ENCODE peak calls at places on chromosomes 1 and 21, in six cellular contexts. U is stimulated activated CD4-positive, alpha-beta T cell treated with anti-CD3 and anti-CD28 coated beads, Interleukin-15, amount 100 ng/mL, for 24 hours; Q is activated gamma-delta T cell treated with Interleukin-2 at 50 U/mL for 16 hours; I is SHP77 treated with DMSO at 0.1 percent for 48 hours; E is HFFc6; A is left lobe of liver. D is an unnamed sample.
A peak's percentile ranks its signal among the peaks of the same experiment; 100 is the strongest.

GRCh38 chr21:33668180-33668579 is 25.9 kb downstream of the ITSN1 start:
- DNase-seq in U (no peak), Q (no peak), I (no peak), E (peak; percentile 51), A (no peak), D (no peak)

GRCh38 chr1:61434276-61434675 is 290.7 kb downstream of the TM2D1 start:
- DNase-seq in U (no peak), Q (no peak), I (no peak), E (no peak), A (no peak), D (peak; percentile 25)

GRCh38 chr1:53378932-53379661 is 51.2 kb upstream of the LRP8 start:
- DNase-seq in U (no peak), Q (no peak), I (no peak), E (no peak), A (no peak), D (no peak)

GRCh38 chr1:10528066-10529014 is 53.6 kb downstream of the PEX14 start:
- DNase-seq in U (no peak), Q (no peak), I (no peak), E (peak; percentile 89), A (no peak), D (peak; percentile 98)

GRCh38 chr1:246786606-246787238 is 62.5 kb downstream of the SCCPDH start:
- DNase-seq in U (no peak), Q (no peak), I (peak; percentile 41), E (no peak), A (peak; percentile 61), D (no peak)

GRCh38 chr1:213057264-213058059 is 6.4 kb downstream of the RPS6KC1 start:
- DNase-seq in U (no peak), Q (no peak), I (no peak), E (no peak), A (no peak), D (no peak)

GRCh38 chr1:200917291-200917817 is 22.7 kb downstream of the INAVA start:
- DNase-seq in U (no peak), Q (no peak), I (no peak), E (no peak), A (no peak), D (no peak)

GRCh38 chr1:197599789-197600188 is 175.5 kb downstream of the DENND1B start:
- DNase-seq in U (no peak), Q (no peak), I (no peak), E (no peak), A (no peak), D (no peak)

GRCh38 chr1:218499021-218499691 is 154.0 kb downstream of the TGFB2 start:
- DNase-seq in U (no peak), Q (no peak), I (peak; percentile 21), E (peak; percentile 97), A (no peak), D (peak; percentile 98)

GRCh38 chr1:29643281-29643680 is 407.0 kb downstream of the PTPRU start:
- DNase-seq in U (no peak), Q (no peak), I (no peak), E (no peak), A (peak; percentile 29), D (no peak)

GRCh38 chr1:180540697-180541594 is 17.8 kb upstream of the OVAAL start:
- DNase-seq in U (no peak), Q (no peak), I (no peak), E (peak; percentile 65), A (no peak), D (peak; percentile 56)

GRCh38 chr1:53766766-53767409 is 27.9 kb upstream of the GLIS1 start:
- DNase-seq in U (no peak), Q (no peak), I (no peak), E (peak; percentile 37), A (no peak), D (peak; percentile 75)

GRCh38 chr1:153842006-153842471 is 66.8 kb downstream of the SLC27A3 start:
- DNase-seq in U (no peak), Q (no peak), I (no peak), E (no peak), A (no peak), D (peak; percentile 21)

GRCh38 chr1:36301220-36301619 is 4.9 kb upstream of the SH3D21 start:
- DNase-seq in U (no peak), Q (no peak), I (no peak), E (no peak), A (no peak), D (no peak)

GRCh38 chr1:59814180-59814900 is 409 bp upstream of the HOOK1 start:
- DNase-seq in U (peak; percentile 86), Q (peak; percentile 83), I (peak; percentile 94), E (no peak), A (peak; percentile 94), D (no peak)

GRCh38 chr1:178739285-178740045 is 14.4 kb downstream of the RALGPS2 start:
- DNase-seq in U (no peak), Q (no peak), I (no peak), E (peak; percentile 22), A (no peak), D (no peak)

GRCh38 chr1:159161001-159161718 is 10.3 kb upstream of the CADM3 start:
- DNase-seq in U (peak; percentile 78), Q (peak; percentile 58), I (peak; percentile 44), E (peak; percentile 89), A (peak; percentile 67), D (peak; percentile 85)

GRCh38 chr1:175035860-175036259 is 12.6 kb upstream of the MRPS14 start:
- DNase-seq in U (no peak), Q (no peak), I (no peak), E (no peak), A (no peak), D (no peak)

GRCh38 chr1:27570383-27570755 is 33.6 kb downstream of the AHDC1 start:
- DNase-seq in U (no peak), Q (no peak), I (no peak), E (no peak), A (no peak), D (no peak)

GRCh38 chr1:161174911-161175310 is 2.4 kb downstream of the B4GALT3 start:
- DNase-seq in U (no peak), Q (no peak), I (no peak), E (no peak), A (no peak), D (no peak)

GRCh38 chr1:23720256-23720995 is 22.8 kb upstream of the ELOA start:
- DNase-seq in U (peak; percentile 45), Q (peak; percentile 4), I (no peak), E (no peak), A (no peak), D (no peak)

GRCh38 chr1:169367096-169367685 is 406 bp downstream of the NME7 start:
- DNase-seq in U (no peak), Q (no peak), I (no peak), E (no peak), A (no peak), D (no peak)

GRCh38 chr1:117942293-117942692 is 12.8 kb downstream of the WDR3 start:
- DNase-seq in U (no peak), Q (no peak), I (no peak), E (no peak), A (no peak), D (no peak)

GRCh38 chr1:43477716-43478115 is 24.0 kb upstream of the HYI start:
- DNase-seq in U (no peak), Q (no peak), I (no peak), E (no peak), A (no peak), D (no peak)

GRCh38 chr1:2584822-2585317 is 1.7 kb upstream of the PRXL2B start:
- DNase-seq in U (no peak), Q (no peak), I (no peak), E (no peak), A (no peak), D (no peak)

GRCh38 chr1:20666804-20667203 is 5.6 kb upstream of the DDOST start:
- DNase-seq in U (peak; percentile 24), Q (no peak), I (peak; percentile 62), E (no peak), A (no peak), D (no peak)

GRCh38 chr1:243917177-243917862 is 67.3 kb upstream of the AKT3 start:
- DNase-seq in U (peak; percentile 51), Q (no peak), I (no peak), E (peak; percentile 80), A (no peak), D (peak; percentile 85)

GRCh38 chr1:55039342-55040082 is at the start of gene PCSK9:
- DNase-seq in U (no peak), Q (no peak), I (no peak), E (no peak), A (peak; percentile 93), D (peak; percentile 38)

GRCh38 chr1:68456207-68456606 is 6.5 kb upstream of the RPE65 start:
- DNase-seq in U (no peak), Q (no peak), I (no peak), E (no peak), A (no peak), D (no peak)

GRCh38 chr1:16938351-16939321 is 16.9 kb downstream of the CROCC start:
- DNase-seq in U (no peak), Q (no peak), I (no peak), E (no peak), A (no peak), D (no peak)

GRCh38 chr1:109691762-109692161 is 4.1 kb downstream of the GSTM1 start:
- DNase-seq in U (no peak), Q (no peak), I (no peak), E (no peak), A (no peak), D (no peak)

GRCh38 chr1:110262846-110263631 is 52.9 kb downstream of the KCNC4 start:
- DNase-seq in U (no peak), Q (no peak), I (no peak), E (no peak), A (no peak), D (no peak)

GRCh38 chr1:45522324-45523104 is 830 bp upstream of the PRDX1 start:
- DNase-seq in U (no peak), Q (no peak), I (peak; percentile 15), E (peak; percentile 56), A (peak; percentile 71), D (peak; percentile 60)

GRCh38 chr1:227929746-227930472 is 17.8 kb downstream of the WNT9A start:
- DNase-seq in U (no peak), Q (no peak), I (no peak), E (no peak), A (no peak), D (no peak)

GRCh38 chr21:34969431-34970036 is 79.6 kb downstream of the RUNX1 start:
- DNase-seq in U (no peak), Q (no peak), I (no peak), E (no peak), A (no peak), D (no peak)

GRCh38 chr1:224340711-224341384 is 10.9 kb upstream of the NVL start:
- DNase-seq in U (peak; percentile 52), Q (peak; percentile 31), I (no peak), E (no peak), A (no peak), D (no peak)

GRCh38 chr1:24949331-24949881 is 19.3 kb upstream of the RUNX3 start:
- DNase-seq in U (no peak), Q (no peak), I (no peak), E (peak; percentile 79), A (no peak), D (peak; percentile 93)

GRCh38 chr1:64470670-64471217 is 815 bp downstream of the CACHD1 start:
- DNase-seq in U (peak; percentile 36), Q (no peak), I (no peak), E (no peak), A (peak; percentile 48), D (no peak)

GRCh38 chr21:35469446-35469845 is 420.3 kb upstream of the RUNX1 start:
- DNase-seq in U (no peak), Q (no peak), I (no peak), E (no peak), A (no peak), D (peak; percentile 80)

D was measured in astrocyte.